ENCODE peak calls at places on chromosome 17, in eight cellular contexts. One of them, this sample, is unnamed.

GRCh38 chr17:7886227-7887037 is 2.2 kb upstream of the CHD3 start:
- DNase-seq in NCI-H446 treated with DMSO at 0.1 percent for 48 hours: no peak
- DNase-seq in NCI-H345: peak
- DNase-seq in HuH-7: peak
- DNase-seq in central memory CD4-positive, alpha-beta T cell: peak
- DNase-seq in mucosa of descending colon: peak
- DNase-seq in T1000: no peak
- DNase-seq in stimulated activated CD4-positive, alpha-beta T cell treated with anti-CD3 and anti-CD28 coated beads, Interleukin-4, amount 100 ng/mL, for 24 hours: peak
- DNase-seq in this sample: no peak

GRCh38 chr17:16037636-16038035 is 38.0 kb downstream of the TTC19 start:
- DNase-seq in NCI-H446 treated with DMSO at 0.1 percent for 48 hours: no peak
- DNase-seq in NCI-H345: no peak
- DNase-seq in HuH-7: no peak
- DNase-seq in central memory CD4-positive, alpha-beta T cell: no peak
- DNase-seq in mucosa of descending colon: no peak
- DNase-seq in T1000: no peak
- DNase-seq in stimulated activated CD4-positive, alpha-beta T cell treated with anti-CD3 and anti-CD28 coated beads, Interleukin-4, amount 100 ng/mL, for 24 hours: no peak
- DNase-seq in this sample: no peak

GRCh38 chr17:41919165-41919817 is 540 bp upstream of the ACLY start:
- DNase-seq in NCI-H446 treated with DMSO at 0.1 percent for 48 hours: no peak
- DNase-seq in NCI-H345: peak
- DNase-seq in HuH-7: peak
- DNase-seq in central memory CD4-positive, alpha-beta T cell: no peak
- DNase-seq in mucosa of descending colon: no peak
- DNase-seq in T1000: no peak
- DNase-seq in stimulated activated CD4-positive, alpha-beta T cell treated with anti-CD3 and anti-CD28 coated beads, Interleukin-4, amount 100 ng/mL, for 24 hours: no peak
- DNase-seq in this sample: peak

GRCh38 chr17:17414316-17414937 is 62.4 kb upstream of the MED9 start:
- DNase-seq in NCI-H446 treated with DMSO at 0.1 percent for 48 hours: peak
- DNase-seq in NCI-H345: no peak
- DNase-seq in HuH-7: no peak
- DNase-seq in central memory CD4-positive, alpha-beta T cell: no peak
- DNase-seq in mucosa of descending colon: no peak
- DNase-seq in T1000: no peak
- DNase-seq in stimulated activated CD4-positive, alpha-beta T cell treated with anti-CD3 and anti-CD28 coated beads, Interleukin-4, amount 100 ng/mL, for 24 hours: no peak
- DNase-seq in this sample: no peak

GRCh38 chr17:81885869-81886548 is 5.4 kb downstream of the ALYREF start:
- DNase-seq in NCI-H446 treated with DMSO at 0.1 percent for 48 hours: peak
- DNase-seq in NCI-H345: no peak
- DNase-seq in HuH-7: no peak
- DNase-seq in central memory CD4-positive, alpha-beta T cell: no peak
- DNase-seq in mucosa of descending colon: no peak
- DNase-seq in T1000: peak
- DNase-seq in stimulated activated CD4-positive, alpha-beta T cell treated with anti-CD3 and anti-CD28 coated beads, Interleukin-4, amount 100 ng/mL, for 24 hours: no peak
- DNase-seq in this sample: no peak

GRCh38 chr17:40326014-40326831 is 17.2 kb downstream of the RARA start:
- DNase-seq in NCI-H446 treated with DMSO at 0.1 percent for 48 hours: no peak
- DNase-seq in NCI-H345: no peak
- DNase-seq in HuH-7: no peak
- DNase-seq in central memory CD4-positive, alpha-beta T cell: peak
- DNase-seq in mucosa of descending colon: no peak
- DNase-seq in T1000: no peak
- DNase-seq in stimulated activated CD4-positive, alpha-beta T cell treated with anti-CD3 and anti-CD28 coated beads, Interleukin-4, amount 100 ng/mL, for 24 hours: peak
- DNase-seq in this sample: no peak

GRCh38 chr17:77737442-77738265 is 220.8 kb upstream of the TNRC6C start:
- DNase-seq in NCI-H446 treated with DMSO at 0.1 percent for 48 hours: no peak
- DNase-seq in NCI-H345: peak
- DNase-seq in HuH-7: no peak
- DNase-seq in central memory CD4-positive, alpha-beta T cell: no peak
- DNase-seq in mucosa of descending colon: no peak
- DNase-seq in T1000: no peak
- DNase-seq in stimulated activated CD4-positive, alpha-beta T cell treated with anti-CD3 and anti-CD28 coated beads, Interleukin-4, amount 100 ng/mL, for 24 hours: no peak
- DNase-seq in this sample: peak

GRCh38 chr17:69672924-69673323 is 258.4 kb downstream of the MAP2K6 start:
- DNase-seq in NCI-H446 treated with DMSO at 0.1 percent for 48 hours: no peak
- DNase-seq in NCI-H345: no peak
- DNase-seq in HuH-7: no peak
- DNase-seq in central memory CD4-positive, alpha-beta T cell: no peak
- DNase-seq in mucosa of descending colon: no peak
- DNase-seq in T1000: no peak
- DNase-seq in stimulated activated CD4-positive, alpha-beta T cell treated with anti-CD3 and anti-CD28 coated beads, Interleukin-4, amount 100 ng/mL, for 24 hours: no peak
- DNase-seq in this sample: no peak

GRCh38 chr17:65487161-65487560 is 74.3 kb downstream of the AXIN2 start:
- DNase-seq in NCI-H446 treated with DMSO at 0.1 percent for 48 hours: no peak
- DNase-seq in NCI-H345: no peak
- DNase-seq in HuH-7: no peak
- DNase-seq in central memory CD4-positive, alpha-beta T cell: no peak
- DNase-seq in mucosa of descending colon: no peak
- DNase-seq in T1000: no peak
- DNase-seq in stimulated activated CD4-positive, alpha-beta T cell treated with anti-CD3 and anti-CD28 coated beads, Interleukin-4, amount 100 ng/mL, for 24 hours: no peak
- DNase-seq in this sample: no peak

GRCh38 chr17:35748323-35748960 is 4.6 kb downstream of the GAS2L2 start:
- DNase-seq in NCI-H446 treated with DMSO at 0.1 percent for 48 hours: no peak
- DNase-seq in NCI-H345: no peak
- DNase-seq in HuH-7: no peak
- DNase-seq in central memory CD4-positive, alpha-beta T cell: no peak
- DNase-seq in mucosa of descending colon: no peak
- DNase-seq in T1000: no peak
- DNase-seq in stimulated activated CD4-positive, alpha-beta T cell treated with anti-CD3 and anti-CD28 coated beads, Interleukin-4, amount 100 ng/mL, for 24 hours: no peak
- DNase-seq in this sample: no peak

GRCh38 chr17:7046127-7046724 is 2.3 kb upstream of the SLC16A11 start:
- DNase-seq in NCI-H446 treated with DMSO at 0.1 percent for 48 hours: no peak
- DNase-seq in NCI-H345: peak
- DNase-seq in HuH-7: peak
- DNase-seq in central memory CD4-positive, alpha-beta T cell: peak
- DNase-seq in mucosa of descending colon: peak
- DNase-seq in T1000: no peak
- DNase-seq in stimulated activated CD4-positive, alpha-beta T cell treated with anti-CD3 and anti-CD28 coated beads, Interleukin-4, amount 100 ng/mL, for 24 hours: peak
- DNase-seq in this sample: no peak

GRCh38 chr17:49920370-49920769 is 48.6 kb upstream of the DLX4 start:
- DNase-seq in NCI-H446 treated with DMSO at 0.1 percent for 48 hours: no peak
- DNase-seq in NCI-H345: no peak
- DNase-seq in HuH-7: no peak
- DNase-seq in central memory CD4-positive, alpha-beta T cell: no peak
- DNase-seq in mucosa of descending colon: no peak
- DNase-seq in T1000: no peak
- DNase-seq in stimulated activated CD4-positive, alpha-beta T cell treated with anti-CD3 and anti-CD28 coated beads, Interleukin-4, amount 100 ng/mL, for 24 hours: no peak
- DNase-seq in this sample: no peak

This sample was measured in NCI-H2081.